ENCODE peak calls at places on chromosomes 2 and 18, in eight cellular contexts. One of them, this sample, is unnamed.

GRCh38 chr18:44878335-44878734 is 197.6 kb downstream of the SETBP1 start:
- DNase-seq in cardiac muscle cell: no peak
- DNase-seq in AG10803: no peak
- DNase-seq in OCI-LY7: no peak
- DNase-seq in IMR-90: no peak
- DNase-seq in lower lobe of right lung: no peak
- DNase-seq in fibroblast of mammary gland: no peak
- DNase-seq in kidney: no peak
- DNase-seq in this sample: no peak

GRCh38 chr2:11680181-11680900 is 10.3 kb upstream of the NTSR2 start:
- DNase-seq in cardiac muscle cell: no peak
- DNase-seq in AG10803: no peak
- DNase-seq in OCI-LY7: no peak
- DNase-seq in IMR-90: peak
- DNase-seq in lower lobe of right lung: no peak
- DNase-seq in fibroblast of mammary gland: peak
- DNase-seq in kidney: no peak
- DNase-seq in this sample: peak

GRCh38 chr18:80191907-80192652 is 55.2 kb downstream of the PARD6G start:
- DNase-seq in cardiac muscle cell: no peak
- DNase-seq in AG10803: no peak
- DNase-seq in OCI-LY7: no peak
- DNase-seq in IMR-90: no peak
- DNase-seq in lower lobe of right lung: no peak
- DNase-seq in fibroblast of mammary gland: no peak
- DNase-seq in kidney: no peak
- DNase-seq in this sample: no peak

GRCh38 chr2:48865704-48866103 is 110.2 kb upstream of the LHCGR start:
- DNase-seq in cardiac muscle cell: no peak
- DNase-seq in AG10803: no peak
- DNase-seq in OCI-LY7: no peak
- DNase-seq in IMR-90: no peak
- DNase-seq in lower lobe of right lung: no peak
- DNase-seq in fibroblast of mammary gland: no peak
- DNase-seq in kidney: no peak
- DNase-seq in this sample: no peak

GRCh38 chr2:223976635-223977226 is 19.5 kb downstream of the MRPL44 start:
- DNase-seq in cardiac muscle cell: peak
- DNase-seq in AG10803: peak
- DNase-seq in OCI-LY7: no peak
- DNase-seq in IMR-90: peak
- DNase-seq in lower lobe of right lung: no peak
- DNase-seq in fibroblast of mammary gland: peak
- DNase-seq in kidney: no peak
- DNase-seq in this sample: no peak

GRCh38 chr2:45675130-45675812 is 23.8 kb downstream of the PRKCE start:
- DNase-seq in cardiac muscle cell: peak
- DNase-seq in AG10803: peak
- DNase-seq in OCI-LY7: no peak
- DNase-seq in IMR-90: no peak
- DNase-seq in lower lobe of right lung: peak
- DNase-seq in fibroblast of mammary gland: peak
- DNase-seq in kidney: peak
- DNase-seq in this sample: no peak

GRCh38 chr2:6931753-6932152 is 14.5 kb downstream of the RNF144A start:
- DNase-seq in cardiac muscle cell: no peak
- DNase-seq in AG10803: no peak
- DNase-seq in OCI-LY7: no peak
- DNase-seq in IMR-90: no peak
- DNase-seq in lower lobe of right lung: no peak
- DNase-seq in fibroblast of mammary gland: no peak
- DNase-seq in kidney: no peak
- DNase-seq in this sample: no peak

GRCh38 chr2:227462972-227463931 is 8.7 kb upstream of the AGFG1 start:
- DNase-seq in cardiac muscle cell: no peak
- DNase-seq in AG10803: no peak
- DNase-seq in OCI-LY7: no peak
- DNase-seq in IMR-90: no peak
- DNase-seq in lower lobe of right lung: no peak
- DNase-seq in fibroblast of mammary gland: peak
- DNase-seq in kidney: no peak
- DNase-seq in this sample: no peak

GRCh38 chr2:182129188-182129707 is 143.6 kb downstream of the PPP1R1C start:
- DNase-seq in cardiac muscle cell: no peak
- DNase-seq in AG10803: no peak
- DNase-seq in OCI-LY7: no peak
- DNase-seq in IMR-90: no peak
- DNase-seq in lower lobe of right lung: no peak
- DNase-seq in fibroblast of mammary gland: no peak
- DNase-seq in kidney: no peak
- DNase-seq in this sample: no peak

GRCh38 chr2:64750817-64751285 is 97.1 kb upstream of the SERTAD2 start:
- DNase-seq in cardiac muscle cell: peak
- DNase-seq in AG10803: peak
- DNase-seq in OCI-LY7: peak
- DNase-seq in IMR-90: peak
- DNase-seq in lower lobe of right lung: peak
- DNase-seq in fibroblast of mammary gland: peak
- DNase-seq in kidney: no peak
- DNase-seq in this sample: peak

GRCh38 chr18:36711813-36712444 is 116.9 kb downstream of the TPGS2 start:
- DNase-seq in cardiac muscle cell: peak
- DNase-seq in AG10803: peak
- DNase-seq in OCI-LY7: no peak
- DNase-seq in IMR-90: peak
- DNase-seq in lower lobe of right lung: no peak
- DNase-seq in fibroblast of mammary gland: peak
- DNase-seq in kidney: no peak
- DNase-seq in this sample: peak

GRCh38 chr2:219506153-219506801 is 7.6 kb downstream of the GMPPA start:
- DNase-seq in cardiac muscle cell: no peak
- DNase-seq in AG10803: no peak
- DNase-seq in OCI-LY7: no peak
- DNase-seq in IMR-90: no peak
- DNase-seq in lower lobe of right lung: no peak
- DNase-seq in fibroblast of mammary gland: no peak
- DNase-seq in kidney: no peak
- DNase-seq in this sample: peak

GRCh38 chr2:170310876-170311502 is 133.0 kb downstream of the MYO3B start:
- DNase-seq in cardiac muscle cell: no peak
- DNase-seq in AG10803: no peak
- DNase-seq in OCI-LY7: no peak
- DNase-seq in IMR-90: no peak
- DNase-seq in lower lobe of right lung: no peak
- DNase-seq in fibroblast of mammary gland: no peak
- DNase-seq in kidney: no peak
- DNase-seq in this sample: peak

DNA sequence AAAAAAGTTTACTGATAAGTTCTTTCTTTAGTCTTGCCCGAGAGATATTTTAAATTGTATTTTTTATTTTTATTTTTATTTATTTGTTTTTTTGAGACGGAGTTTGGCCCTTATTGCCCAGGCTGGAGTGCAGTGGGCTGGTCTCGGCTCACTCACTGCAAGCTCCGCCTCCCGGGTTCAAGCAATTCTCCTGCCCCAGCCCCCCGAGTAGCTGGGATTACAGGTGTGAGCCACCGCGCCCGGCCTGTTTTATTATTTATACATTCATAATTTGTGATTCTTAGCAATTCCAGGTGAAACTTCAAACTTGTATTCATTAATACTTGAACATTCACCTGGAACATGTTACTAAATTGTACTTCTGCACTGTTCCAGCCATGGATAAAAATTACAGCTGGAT is 2.9 kb downstream of the CREB1 start:
- DNase-seq in cardiac muscle cell: no peak
- DNase-seq in AG10803: no peak
- DNase-seq in OCI-LY7: no peak
- DNase-seq in IMR-90: no peak
- DNase-seq in lower lobe of right lung: no peak
- DNase-seq in fibroblast of mammary gland: no peak
- DNase-seq in kidney: no peak
- DNase-seq in this sample: no peak
- H3K4me3 ChIP-seq in cardiac muscle cell: no peak
- H3K4me3 ChIP-seq in AG10803: no peak
- H3K4me3 ChIP-seq in OCI-LY7: peak
- H3K4me3 ChIP-seq in IMR-90: no peak
- H3K4me3 ChIP-seq in lower lobe of right lung: no peak
- H3K4me3 ChIP-seq in fibroblast of mammary gland: no peak
- H3K4me3 ChIP-seq in kidney: no peak
- H3K4me3 ChIP-seq in this sample: no peak

GRCh38 chr2:8956789-8957188 is 46.7 kb downstream of the MBOAT2 start:
- DNase-seq in cardiac muscle cell: peak
- DNase-seq in AG10803: no peak
- DNase-seq in OCI-LY7: no peak
- DNase-seq in IMR-90: no peak
- DNase-seq in lower lobe of right lung: no peak
- DNase-seq in fibroblast of mammary gland: no peak
- DNase-seq in kidney: no peak
- DNase-seq in this sample: no peak
- TF ChIP-seq CTCF in cardiac muscle cell: peak
- TF ChIP-seq CTCF in AG10803: peak
- TF ChIP-seq CTCF in OCI-LY7: no peak
- TF ChIP-seq CTCF in IMR-90: no peak
- TF ChIP-seq CTCF in lower lobe of right lung: no peak
- TF ChIP-seq CTCF in fibroblast of mammary gland: peak
- TF ChIP-seq CTCF in kidney: peak
- TF ChIP-seq CTCF in this sample: peak

GRCh38 chr2:29130295-29130694 is 15.1 kb downstream of the CLIP4 start:
- DNase-seq in cardiac muscle cell: peak
- DNase-seq in AG10803: peak
- DNase-seq in OCI-LY7: no peak
- DNase-seq in IMR-90: peak
- DNase-seq in lower lobe of right lung: no peak
- DNase-seq in fibroblast of mammary gland: peak
- DNase-seq in kidney: no peak
- DNase-seq in this sample: peak
- H3K4me3 ChIP-seq in cardiac muscle cell: no peak
- H3K4me3 ChIP-seq in AG10803: no peak
- H3K4me3 ChIP-seq in OCI-LY7: no peak
- H3K4me3 ChIP-seq in IMR-90: no peak
- H3K4me3 ChIP-seq in lower lobe of right lung: no peak
- H3K4me3 ChIP-seq in fibroblast of mammary gland: no peak
- H3K4me3 ChIP-seq in kidney: no peak
- H3K4me3 ChIP-seq in this sample: no peak

GRCh38 chr2:197310271-197310939 is at the start of gene ANKRD44:
- DNase-seq in cardiac muscle cell: peak
- DNase-seq in AG10803: peak
- DNase-seq in OCI-LY7: peak
- DNase-seq in IMR-90: peak
- DNase-seq in lower lobe of right lung: peak
- DNase-seq in fibroblast of mammary gland: peak
- DNase-seq in kidney: peak
- DNase-seq in this sample: peak
- TF ChIP-seq CTCF in cardiac muscle cell: peak
- TF ChIP-seq CTCF in AG10803: no peak
- TF ChIP-seq CTCF in OCI-LY7: peak
- TF ChIP-seq CTCF in IMR-90: peak
- TF ChIP-seq CTCF in lower lobe of right lung: peak
- TF ChIP-seq CTCF in fibroblast of mammary gland: no peak
- TF ChIP-seq CTCF in kidney: peak
- TF ChIP-seq CTCF in this sample: no peak

DNA sequence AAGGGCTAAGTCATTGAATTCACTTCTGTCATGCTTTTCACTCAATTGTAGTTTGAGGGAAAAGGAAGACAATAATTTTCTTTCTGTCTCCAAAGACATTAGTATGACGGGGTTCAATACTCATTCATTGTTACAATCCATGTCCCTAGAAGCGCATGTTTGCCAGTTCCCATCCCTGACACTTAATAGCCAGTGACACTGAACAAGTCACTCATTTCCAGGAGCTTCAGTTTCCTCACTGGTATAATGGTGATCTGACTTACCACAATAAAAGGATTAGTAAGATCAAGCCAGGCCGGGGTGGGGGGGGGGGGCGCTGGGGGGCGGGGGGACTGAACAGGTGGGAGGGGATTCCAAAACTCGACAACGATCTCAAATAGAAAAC is 144.8 kb upstream of the MAP3K20 start:
- DNase-seq in cardiac muscle cell: no peak
- DNase-seq in AG10803: no peak
- DNase-seq in OCI-LY7: no peak
- DNase-seq in IMR-90: no peak
- DNase-seq in lower lobe of right lung: no peak
- DNase-seq in fibroblast of mammary gland: no peak
- DNase-seq in kidney: no peak
- DNase-seq in this sample: no peak
- H3K4me3 ChIP-seq in cardiac muscle cell: no peak
- H3K4me3 ChIP-seq in AG10803: no peak
- H3K4me3 ChIP-seq in OCI-LY7: no peak
- H3K4me3 ChIP-seq in IMR-90: no peak
- H3K4me3 ChIP-seq in lower lobe of right lung: no peak
- H3K4me3 ChIP-seq in fibroblast of mammary gland: no peak
- H3K4me3 ChIP-seq in kidney: no peak
- H3K4me3 ChIP-seq in this sample: no peak

GRCh38 chr2:198762456-198762855 is 695.3 kb downstream of the SATB2 start:
- DNase-seq in cardiac muscle cell: no peak
- DNase-seq in AG10803: no peak
- DNase-seq in OCI-LY7: no peak
- DNase-seq in IMR-90: no peak
- DNase-seq in lower lobe of right lung: no peak
- DNase-seq in fibroblast of mammary gland: no peak
- DNase-seq in kidney: no peak
- DNase-seq in this sample: no peak
- TF ChIP-seq CTCF in cardiac muscle cell: no peak
- TF ChIP-seq CTCF in AG10803: no peak
- TF ChIP-seq CTCF in OCI-LY7: no peak
- TF ChIP-seq CTCF in IMR-90: no peak
- TF ChIP-seq CTCF in lower lobe of right lung: no peak
- TF ChIP-seq CTCF in fibroblast of mammary gland: no peak
- TF ChIP-seq CTCF in kidney: no peak
- TF ChIP-seq CTCF in this sample: no peak

GRCh38 chr2:691825-692224 is 14.6 kb upstream of the TMEM18 start:
- DNase-seq in cardiac muscle cell: no peak
- DNase-seq in AG10803: no peak
- DNase-seq in OCI-LY7: no peak
- DNase-seq in IMR-90: no peak
- DNase-seq in lower lobe of right lung: no peak
- DNase-seq in fibroblast of mammary gland: no peak
- DNase-seq in kidney: no peak
- DNase-seq in this sample: no peak

GRCh38 chr2:694174-694573 is 17.0 kb upstream of the TMEM18 start:
- DNase-seq in cardiac muscle cell: no peak
- DNase-seq in AG10803: no peak
- DNase-seq in OCI-LY7: no peak
- DNase-seq in IMR-90: peak
- DNase-seq in lower lobe of right lung: no peak
- DNase-seq in fibroblast of mammary gland: no peak
- DNase-seq in kidney: no peak
- DNase-seq in this sample: peak

GRCh38 chr2:692349-692748 is 15.1 kb upstream of the TMEM18 start:
- DNase-seq in cardiac muscle cell: no peak
- DNase-seq in AG10803: no peak
- DNase-seq in OCI-LY7: no peak
- DNase-seq in IMR-90: no peak
- DNase-seq in lower lobe of right lung: no peak
- DNase-seq in fibroblast of mammary gland: no peak
- DNase-seq in kidney: no peak
- DNase-seq in this sample: no peak

GRCh38 chr2:693606-694005 is 16.4 kb upstream of the TMEM18 start:
- DNase-seq in cardiac muscle cell: no peak
- DNase-seq in AG10803: no peak
- DNase-seq in OCI-LY7: no peak
- DNase-seq in IMR-90: peak
- DNase-seq in lower lobe of right lung: no peak
- DNase-seq in fibroblast of mammary gland: peak
- DNase-seq in kidney: no peak
- DNase-seq in this sample: peak

GRCh38 chr2:692767-693166 is 15.6 kb upstream of the TMEM18 start:
- DNase-seq in cardiac muscle cell: no peak
- DNase-seq in AG10803: no peak
- DNase-seq in OCI-LY7: no peak
- DNase-seq in IMR-90: no peak
- DNase-seq in lower lobe of right lung: no peak
- DNase-seq in fibroblast of mammary gland: no peak
- DNase-seq in kidney: no peak
- DNase-seq in this sample: no peak
- H3K4me3 ChIP-seq in cardiac muscle cell: no peak
- H3K4me3 ChIP-seq in AG10803: no peak
- H3K4me3 ChIP-seq in OCI-LY7: no peak
- H3K4me3 ChIP-seq in IMR-90: no peak
- H3K4me3 ChIP-seq in lower lobe of right lung: no peak
- H3K4me3 ChIP-seq in fibroblast of mammary gland: no peak
- H3K4me3 ChIP-seq in kidney: no peak
- H3K4me3 ChIP-seq in this sample: no peak

This sample was measured in foreskin fibroblast.